ENCODE peak calls at places on chromosomes 6 and 20, in five cellular contexts. R is cardiac muscle cell, X is ovary, A is NB4, Z is Caco-2. H is an unnamed sample.
A peak's percentile ranks its signal among the peaks of the same experiment; 100 is the strongest.

GRCh38 chr6:64230530-64230929 is 594.9 kb downstream of the PHF3 start:
- DNase-seq in A (no peak), R (no peak), X (no peak), Z (no peak), H (no peak)

GRCh38 chr6:163324326-163324927 is 90.1 kb upstream of the QKI start:
- DNase-seq in A (no peak), R (no peak), Z (no peak), X (no peak), H (peak; percentile 32)

GRCh38 chr6:39228992-39229767 is at the start of gene KCNK5:
- DNase-seq in X (peak; percentile 85), R (peak; percentile 90), Z (peak; percentile 90), A (peak; percentile 95), H (peak; percentile 96)

GRCh38 chr6:85561750-85562357 is 31.8 kb downstream of the SNX14 start:
- DNase-seq in Z (no peak), X (no peak), A (peak; percentile 58), R (no peak), H (no peak)

GRCh38 chr6:125375841-125376240 is 74.1 kb upstream of the HDDC2 start:
- DNase-seq in X (no peak), A (no peak), Z (no peak), R (no peak), H (no peak)

GRCh38 chr6:111642463-111643158 is 36.9 kb upstream of the TRAF3IP2 start:
- DNase-seq in Z (peak; percentile 55), R (peak; percentile 81), A (peak; percentile 80), X (no peak), H (peak; percentile 73)

GRCh38 chr20:32070282-32070681 is 18.2 kb downstream of the HCK start:
- DNase-seq in R (no peak), Z (no peak), A (no peak), X (no peak), H (no peak)

GRCh38 chr20:60808701-60809100 is 443.4 kb upstream of the CDH4 start:
- DNase-seq in X (no peak), R (no peak), A (no peak), Z (no peak), H (no peak)

GRCh38 chr20:35563834-35564233 is 22.0 kb downstream of the ERGIC3 start:
- DNase-seq in R (no peak), Z (no peak), A (no peak), X (no peak), H (no peak)

DNA sequence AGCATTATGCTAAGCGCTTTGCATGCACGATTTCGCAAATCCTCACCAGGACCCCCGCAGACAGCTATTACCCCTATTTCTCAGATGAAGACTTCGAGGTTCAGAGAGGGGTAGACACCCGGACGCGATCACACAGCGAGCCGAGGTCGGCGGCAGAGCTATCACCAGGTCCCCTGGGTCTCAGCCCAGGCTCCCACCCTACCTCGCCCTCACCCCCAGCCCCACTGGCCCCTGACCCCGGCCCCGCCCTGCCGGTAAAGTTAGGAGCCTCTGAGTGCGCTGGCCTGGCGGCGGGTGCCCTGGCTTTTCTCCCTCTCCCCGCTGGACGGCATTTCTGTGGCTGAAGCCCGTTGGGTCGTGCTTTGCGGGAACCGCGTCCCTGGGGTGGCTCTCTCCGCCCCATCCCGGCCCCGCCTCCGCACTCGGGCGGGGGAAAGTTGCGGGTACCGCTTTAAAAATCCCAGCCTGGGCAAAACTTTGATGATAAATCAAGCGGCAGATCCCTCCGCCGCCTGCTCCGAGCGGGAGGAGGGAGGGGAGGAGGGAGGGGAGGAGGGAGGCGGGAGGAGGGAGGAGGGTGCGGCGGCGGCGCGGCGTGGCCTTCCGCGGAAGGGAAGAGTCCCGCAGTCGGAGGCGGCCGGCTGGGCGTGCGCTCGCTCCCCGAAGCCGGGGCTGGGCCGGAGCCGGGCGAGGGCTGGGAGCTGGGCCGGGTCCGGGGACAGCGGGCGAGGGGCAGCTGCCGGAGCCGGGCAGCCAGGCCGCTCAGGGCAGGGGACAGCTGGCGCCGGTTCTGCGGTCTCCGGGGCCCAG is at the start of gene VSTM2L:
- DNase-seq in A (no peak), X (no peak), R (peak; percentile 74), Z (no peak), H (peak; percentile 55)
- TF ChIP-seq CTCF in A (no peak), X (no peak), R (no peak), Z (no peak), H (no peak)

GRCh38 chr20:63498950-63499332 is at the start of gene EEF1A2:
- DNase-seq in Z (peak; percentile 77), A (no peak), R (peak; percentile 83), X (peak; percentile 23), H (peak; percentile 73)
- TF ChIP-seq CTCF in Z (peak; percentile 47), A (no peak), R (no peak), X (no peak), H (peak; percentile 38)

DNA sequence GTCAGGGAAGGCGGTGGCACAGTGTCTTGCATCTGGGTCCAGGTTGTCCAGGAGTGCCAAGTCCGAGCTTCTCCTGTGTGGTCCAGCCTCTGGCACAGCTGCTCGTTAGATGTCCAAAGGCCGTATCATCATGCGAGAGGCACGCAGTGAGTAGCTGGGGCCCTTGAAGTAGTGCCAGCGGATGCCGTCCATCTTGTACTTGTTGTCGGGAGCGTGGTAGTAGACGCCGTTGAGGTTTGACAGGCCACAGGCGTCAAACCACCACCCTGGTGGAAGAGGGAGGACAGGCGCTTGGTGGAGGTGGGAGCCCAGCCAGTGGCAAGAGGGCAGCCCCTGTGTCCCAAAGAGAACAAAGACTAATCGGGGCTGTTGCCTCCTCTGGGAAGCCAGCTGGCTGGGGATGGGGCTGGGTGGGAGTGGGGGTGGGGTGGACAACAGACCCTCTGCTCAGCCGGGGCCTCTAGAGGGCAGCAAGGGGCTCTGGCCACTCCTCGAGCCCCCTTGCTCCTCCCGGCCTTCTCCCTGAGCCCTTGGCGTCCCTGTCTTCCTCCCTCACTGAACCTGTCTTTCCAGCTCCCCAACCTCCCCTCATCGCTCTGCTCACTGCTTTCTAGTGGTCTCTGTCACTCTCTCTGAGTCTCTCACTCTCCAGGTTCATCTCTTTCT is 39.5 kb downstream of the FAM110A start:
- DNase-seq in Z (peak; percentile 13), A (no peak), R (peak; percentile 31), X (no peak), H (peak; percentile 20)
- TF ChIP-seq CTCF in Z (no peak), A (no peak), R (peak; percentile 6), X (no peak), H (no peak)

GRCh38 chr6:33123732-33124524 is 48.1 kb downstream of the HLA-DPB1 start:
- DNase-seq in R (peak; percentile 42), Z (peak; percentile 18), A (peak; percentile 72), X (no peak), H (peak; percentile 25)
- TF ChIP-seq CTCF in R (peak; percentile 48), Z (peak; percentile 30), A (peak; percentile 54), X (no peak), H (peak; percentile 64)

H was measured in Calu3.